ENCODE peak calls at places on chromosomes 12 and 14, in seven cellular contexts. A is Right ventricle myocardium inferior, Q is HAP-1, D is EH, G is Caco-2, N is type B pancreatic cell, Y is endodermal cell. V is an unnamed sample.

GRCh38 chr14:75751291-75751690 is 90.2 kb downstream of the TTLL5 start:
- DNase-seq in Y (no peak), Q (no peak), G (no peak), D (peak), N (no peak), A (no peak), V (no peak)

GRCh38 chr12:32273063-32273521 is 126.3 kb upstream of the FGD4 start:
- DNase-seq in N (no peak), D (peak), A (no peak), Y (no peak), G (no peak), Q (no peak), V (no peak)

GRCh38 chr12:93616584-93617101 is 44.2 kb downstream of the SOCS2 start:
- DNase-seq in A (no peak), Q (no peak), N (peak), G (no peak), D (peak), Y (peak), V (no peak)

GRCh38 chr12:132638541-132639408 is 20.2 kb downstream of the P2RX2 start:
- DNase-seq in G (peak), A (no peak), Q (no peak), N (no peak), D (peak), Y (peak), V (no peak)

GRCh38 chr14:55846852-55847471 is 267.0 kb downstream of the KTN1 start:
- DNase-seq in D (peak), N (no peak), Y (no peak), G (no peak), Q (no peak), A (no peak), V (no peak)

GRCh38 chr12:211639-212382 is 2.1 kb downstream of the SLC6A12 start:
- DNase-seq in Y (no peak), Q (no peak), D (no peak), A (no peak), N (no peak), G (no peak), V (no peak)

GRCh38 chr14:23568600-23569310 is 1.2 kb upstream of the AP1G2 start:
- DNase-seq in D (no peak), G (peak), N (no peak), A (no peak), Y (peak), Q (no peak), V (no peak)

GRCh38 chr14:104555621-104556255 is 23.8 kb upstream of the C14orf180 start:
- DNase-seq in Q (no peak), Y (peak), G (no peak), A (peak), N (no peak), D (no peak), V (no peak)

GRCh38 chr14:100428727-100429126 is 105.6 kb downstream of the SLC25A47 start:
- DNase-seq in G (no peak), Q (no peak), Y (no peak), N (no peak), A (no peak), D (peak), V (no peak)

GRCh38 chr12:58803893-58804292 is 116.4 kb downstream of the LRIG3 start:
- DNase-seq in N (no peak), A (no peak), Q (no peak), Y (no peak), D (peak), G (no peak), V (peak)

GRCh38 chr12:4289334-4289878 is 15.8 kb downstream of the CCND2 start:
- DNase-seq in Q (no peak), G (no peak), N (no peak), Y (peak), A (peak), D (no peak), V (no peak)

GRCh38 chr12:77124767-77125166 is 59.4 kb upstream of the E2F7 start:
- DNase-seq in G (no peak), N (no peak), Y (no peak), D (peak), A (no peak), Q (no peak), V (no peak)

GRCh38 chr12:2344476-2344875 is 291.7 kb downstream of the CACNA1C start:
- DNase-seq in D (no peak), G (no peak), N (no peak), Q (no peak), Y (peak), A (no peak), V (no peak)

GRCh38 chr12:88501976-88502938 is 78.0 kb downstream of the KITLG start:
- DNase-seq in A (no peak), D (peak), Y (no peak), G (no peak), N (no peak), Q (no peak), V (no peak)

GRCh38 chr12:57740656-57741412 is 2.3 kb upstream of the AGAP2 start:
- DNase-seq in G (no peak), Q (no peak), A (no peak), D (no peak), N (no peak), Y (no peak), V (no peak)

GRCh38 chr14:34051966-34052657 is 101.2 kb upstream of the EGLN3 start:
- DNase-seq in Y (no peak), N (no peak), Q (no peak), D (peak), G (peak), A (no peak), V (peak)

GRCh38 chr14:23009483-23009938 is 432 bp downstream of the C14orf93 start:
- DNase-seq in N (no peak), A (no peak), Y (no peak), G (no peak), Q (no peak), D (no peak), V (no peak)

GRCh38 chr12:34218193-34219045 is 196.1 kb downstream of the ALG10 start:
- DNase-seq in G (peak), A (no peak), D (peak), Y (peak), Q (peak), N (no peak), V (peak)

GRCh38 chr14:90538095-90538494 is 141.3 kb downstream of the CALM1 start:
- DNase-seq in Y (no peak), A (no peak), G (no peak), Q (no peak), N (no peak), D (no peak), V (no peak)

GRCh38 chr14:50423529-50423928 is 26.8 kb upstream of the CDKL1 start:
- DNase-seq in G (no peak), D (no peak), N (no peak), Q (no peak), Y (no peak), A (no peak), V (no peak)

GRCh38 chr12:56720696-56721615 is 4.1 kb downstream of the NACA start:
- DNase-seq in Y (no peak), G (no peak), N (no peak), D (no peak), A (no peak), Q (no peak), V (no peak)

GRCh38 chr12:125954362-125954761 is 889.1 kb downstream of the AACS start:
- DNase-seq in G (no peak), A (no peak), Q (no peak), D (no peak), N (no peak), Y (peak), V (no peak)

GRCh38 chr14:30706704-30707103 is 84.6 kb downstream of the SCFD1 start:
- DNase-seq in Y (no peak), D (no peak), G (no peak), N (no peak), A (no peak), Q (no peak), V (no peak)

GRCh38 chr12:13347241-13348043 is 150.9 kb downstream of the EMP1 start:
- DNase-seq in A (no peak), Q (no peak), N (no peak), G (no peak), D (peak), Y (no peak), V (peak)

GRCh38 chr12:97182719-97183118 is 275.7 kb downstream of the NEDD1 start:
- DNase-seq in A (no peak), N (no peak), Q (no peak), Y (no peak), G (no peak), D (no peak), V (no peak)

GRCh38 chr14:30180219-30180618 is 252.6 kb upstream of the PRKD1 start:
- DNase-seq in A (no peak), Y (no peak), Q (no peak), G (no peak), D (peak), N (no peak), V (no peak)

GRCh38 chr12:77131977-77132490 is 66.7 kb upstream of the E2F7 start:
- DNase-seq in G (no peak), N (no peak), D (no peak), Y (no peak), Q (no peak), A (no peak), V (no peak)

GRCh38 chr14:61889914-61890351 is 127.7 kb downstream of the SNAPC1 start:
- DNase-seq in G (no peak), A (no peak), D (peak), Y (no peak), Q (no peak), N (no peak), V (no peak)

GRCh38 chr12:13374783-13375182 is 178.3 kb downstream of the EMP1 start:
- DNase-seq in A (no peak), Y (no peak), Q (no peak), N (no peak), G (no peak), D (no peak), V (no peak)

GRCh38 chr12:75953312-75953906 is 78.2 kb downstream of the PHLDA1 start:
- DNase-seq in N (no peak), Y (no peak), Q (no peak), D (peak), A (no peak), G (no peak), V (no peak)

GRCh38 chr14:62143235-62143634 is 381.0 kb downstream of the SNAPC1 start:
- DNase-seq in Y (no peak), Q (no peak), N (no peak), A (no peak), D (peak), G (no peak), V (no peak)

GRCh38 chr12:121801601-121802484 is 2.0 kb upstream of the SETD1B start:
- DNase-seq in A (peak), D (peak), Y (no peak), G (no peak), Q (peak), N (no peak), V (no peak)

GRCh38 chr12:53324113-53324778 is 2.8 kb upstream of the AAAS start:
- DNase-seq in N (no peak), A (no peak), Y (peak), Q (peak), D (no peak), G (no peak), V (no peak)